ENCODE peak calls at places on chromosomes 13 and 19, in six cellular contexts. F, X, K, Y, D and T are unnamed samples.

GRCh38 chr13:50129923-50130685 is 114.9 kb downstream of the KCNRG start:
- DNase-seq in F (no peak), X (no peak), K (no peak), Y (no peak), D (no peak), T (no peak)

GRCh38 chr19:38073806-38074685 is 150.0 kb downstream of the DPF1 start:
- DNase-seq in F (no peak), X (no peak), K (peak), Y (peak), D (no peak), T (no peak)

GRCh38 chr13:97222934-97223710 is 989 bp downstream of the MBNL2 start:
- DNase-seq in F (no peak), X (no peak), K (no peak), Y (no peak), D (no peak), T (no peak)

GRCh38 chr19:10977773-10978155 is 16.9 kb downstream of the SMARCA4 start:
- DNase-seq in F (no peak), X (no peak), K (no peak), Y (no peak), D (no peak), T (no peak)

GRCh38 chr19:42563352-42564210 is 31.1 kb downstream of the CEACAM8 start:
- DNase-seq in F (peak), X (peak), K (peak), Y (no peak), D (no peak), T (no peak)

GRCh38 chr13:111424134-111424533 is 103.7 kb downstream of the TEX29 start:
- DNase-seq in F (no peak), X (peak), K (no peak), Y (no peak), D (no peak), T (no peak)

GRCh38 chr19:13963603-13964105 is 11.3 kb downstream of the DCAF15 start:
- DNase-seq in F (no peak), X (no peak), K (no peak), Y (no peak), D (no peak), T (no peak)

GRCh38 chr19:51687791-51688664 is 5.1 kb upstream of the SPACA6 start:
- DNase-seq in F (no peak), X (peak), K (no peak), Y (no peak), D (no peak), T (no peak)

GRCh38 chr13:112696869-112697465 is 7.1 kb downstream of the ATP11A start:
- DNase-seq in F (no peak), X (no peak), K (no peak), Y (no peak), D (no peak), T (no peak)

GRCh38 chr19:4094761-4095487 is 28.2 kb upstream of the ZBTB7A start:
- DNase-seq in F (no peak), X (no peak), K (no peak), Y (no peak), D (no peak), T (no peak)

GRCh38 chr19:10516671-10517286 is 468 bp downstream of the S1PR5 start:
- DNase-seq in F (no peak), X (no peak), K (no peak), Y (no peak), D (no peak), T (no peak)

GRCh38 chr13:27810461-27810860 is 18.2 kb downstream of the GSX1 start:
- DNase-seq in F (no peak), X (no peak), K (no peak), Y (no peak), D (no peak), T (no peak)

GRCh38 chr19:3732108-3732507 is 23.9 kb downstream of the TJP3 start:
- DNase-seq in F (no peak), X (no peak), K (no peak), Y (no peak), D (no peak), T (no peak)

GRCh38 chr19:56253737-56254136 is 18.8 kb upstream of the EDDM13 start:
- DNase-seq in F (peak), X (peak), K (peak), Y (no peak), D (no peak), T (no peak)

GRCh38 chr13:88979465-88980180 is 1308.5 kb downstream of the SLITRK5 start:
- DNase-seq in F (no peak), X (no peak), K (no peak), Y (no peak), D (no peak), T (no peak)

GRCh38 chr13:46321494-46322225 is 65.4 kb downstream of the RUBCNL start:
- DNase-seq in F (peak), X (peak), K (peak), Y (peak), D (peak), T (peak)

GRCh38 chr13:33262069-33262487 is 23.5 kb downstream of the STARD13 start:
- DNase-seq in F (no peak), X (no peak), K (peak), Y (no peak), D (no peak), T (no peak)

GRCh38 chr13:109412232-109412935 is 374.0 kb downstream of the IRS2 start:
- DNase-seq in F (no peak), X (no peak), K (no peak), Y (peak), D (no peak), T (no peak)

GRCh38 chr13:110398564-110399507 is 91.8 kb downstream of the COL4A2 start:
- DNase-seq in F (no peak), X (no peak), K (no peak), Y (no peak), D (no peak), T (no peak)

GRCh38 chr19:42313096-42313839 is at the start of gene TMEM145:
- DNase-seq in F (peak), X (peak), K (no peak), Y (no peak), D (no peak), T (peak)

GRCh38 chr19:35346193-35347052 is 1.3 kb upstream of the FFAR1 start:
- DNase-seq in F (peak), X (peak), K (peak), Y (no peak), D (peak), T (peak)

GRCh38 chr13:95343944-95344343 is 42.7 kb upstream of the ABCC4 start:
- DNase-seq in F (no peak), X (no peak), K (no peak), Y (no peak), D (no peak), T (no peak)

GRCh38 chr13:74770361-74770760 is 636.2 kb upstream of the KLF12 start:
- DNase-seq in F (no peak), X (no peak), K (no peak), Y (no peak), D (no peak), T (no peak)

GRCh38 chr13:99971576-99972189 is at the start of gene ZIC5:
- DNase-seq in F (no peak), X (no peak), K (no peak), Y (peak), D (no peak), T (no peak)

GRCh38 chr19:2333027-2333806 is 4.7 kb downstream of the SPPL2B start:
- DNase-seq in F (no peak), X (no peak), K (no peak), Y (no peak), D (no peak), T (no peak)

GRCh38 chr13:99301056-99301838 is 6.0 kb downstream of the GPR183 start:
- DNase-seq in F (no peak), X (no peak), K (no peak), Y (no peak), D (no peak), T (no peak)

GRCh38 chr13:99577934-99578917 is 77.0 kb downstream of the TM9SF2 start:
- DNase-seq in F (no peak), X (peak), K (peak), Y (no peak), D (no peak), T (no peak)

GRCh38 chr19:10884273-10884672 is 12.9 kb downstream of the CARM1 start:
- DNase-seq in F (no peak), X (peak), K (no peak), Y (no peak), D (no peak), T (no peak)

GRCh38 chr13:99556867-99557443 is 55.7 kb downstream of the TM9SF2 start:
- DNase-seq in F (no peak), X (no peak), K (no peak), Y (no peak), D (no peak), T (no peak)

GRCh38 chr19:9986787-9987281 is 23.5 kb downstream of the COL5A3 start:
- DNase-seq in F (no peak), X (no peak), K (no peak), Y (no peak), D (no peak), T (no peak)

GRCh38 chr13:105587786-105588185 is 947.7 kb downstream of the EFNB2 start:
- DNase-seq in F (no peak), X (no peak), K (no peak), Y (no peak), D (no peak), T (no peak)

GRCh38 chr13:50390503-50391248 is 375.4 kb downstream of the KCNRG start:
- DNase-seq in F (no peak), X (no peak), K (no peak), Y (no peak), D (no peak), T (no peak)

GRCh38 chr19:29255912-29256311 is 43.0 kb upstream of the UQCRFS1 start:
- DNase-seq in F (no peak), X (no peak), K (no peak), Y (no peak), D (no peak), T (no peak)

DNA sequence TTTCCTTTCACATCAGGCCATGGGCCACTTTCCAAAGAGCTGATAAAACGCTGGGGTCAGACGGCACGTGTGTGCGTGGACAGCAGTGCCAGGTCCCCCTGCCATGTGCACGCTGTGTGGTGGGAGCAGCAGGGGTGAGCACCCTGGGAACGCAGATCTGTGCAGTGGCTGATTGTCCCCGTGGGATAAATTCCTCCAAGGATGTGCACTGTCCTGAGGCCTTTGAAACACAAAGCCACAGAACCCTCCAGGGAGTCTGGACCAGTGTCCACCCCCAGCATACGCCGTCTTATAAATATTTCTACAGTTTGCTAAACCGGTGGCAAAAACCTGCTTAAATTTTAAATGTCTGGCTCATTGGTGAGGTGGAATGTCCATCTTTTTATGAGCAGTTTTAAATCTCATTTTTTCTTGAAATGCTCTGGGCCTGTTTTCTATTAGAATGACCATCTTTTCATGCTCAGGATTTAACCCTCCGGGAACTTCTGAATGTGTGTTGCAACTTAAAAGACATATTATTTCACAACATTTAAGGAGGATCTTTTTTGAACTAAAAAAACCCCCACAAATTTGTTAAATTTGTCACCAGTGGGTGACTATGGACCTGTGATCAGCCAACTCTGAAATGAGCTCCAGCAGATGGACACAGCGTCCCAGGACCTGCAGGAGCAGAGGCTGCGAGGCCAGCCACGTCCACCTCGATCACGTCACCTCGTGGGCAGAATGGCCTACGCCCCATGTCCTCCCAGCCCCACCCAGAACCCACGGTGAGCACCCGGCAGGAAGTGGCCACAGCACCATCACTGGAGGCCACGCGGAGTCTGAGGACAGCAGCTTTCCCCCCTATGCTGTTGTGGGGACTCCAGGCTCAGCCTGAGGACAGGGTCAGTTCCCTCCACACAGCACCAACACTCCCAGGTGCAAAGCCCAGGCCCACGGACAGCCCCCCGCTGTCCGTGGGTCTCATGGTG is 68.6 kb downstream of the RASA3 start:
- DNase-seq in F (no peak), X (peak), K (no peak), Y (no peak), D (no peak), T (no peak)
- TF ChIP-seq POLR2AphosphoS5 in F (no peak), X (no peak), K (no peak), Y (no peak), D (no peak), T (peak)

GRCh38 chr19:12628040-12629022 is 17.6 kb downstream of the ZNF791 start:
- DNase-seq in F (no peak), X (no peak), K (no peak), Y (no peak), D (no peak), T (no peak)
- TF ChIP-seq TAF1 in F (no peak), X (no peak), K (no peak), Y (no peak), D (no peak), T (no peak)

GRCh38 chr19:48877900-48878218 is 5.6 kb downstream of the PPP1R15A start:
- DNase-seq in F (no peak), X (peak), K (no peak), Y (no peak), D (no peak), T (no peak)

GRCh38 chr19:48878219-48879024 is 6.2 kb downstream of the PPP1R15A start:
- DNase-seq in F (no peak), X (peak), K (no peak), Y (no peak), D (no peak), T (no peak)

GRCh38 chr19:48879025-48879572 is 6.9 kb downstream of the PPP1R15A start:
- DNase-seq in F (no peak), X (no peak), K (no peak), Y (no peak), D (no peak), T (no peak)

GRCh38 chr19:48881741-48882657 is 9.8 kb downstream of the PPP1R15A start:
- DNase-seq in F (no peak), X (peak), K (no peak), Y (peak), D (no peak), T (no peak)
- TF ChIP-seq POLR2A in F (no peak), X (no peak), K (peak), Y (no peak), D (peak), T (no peak)

DNA sequence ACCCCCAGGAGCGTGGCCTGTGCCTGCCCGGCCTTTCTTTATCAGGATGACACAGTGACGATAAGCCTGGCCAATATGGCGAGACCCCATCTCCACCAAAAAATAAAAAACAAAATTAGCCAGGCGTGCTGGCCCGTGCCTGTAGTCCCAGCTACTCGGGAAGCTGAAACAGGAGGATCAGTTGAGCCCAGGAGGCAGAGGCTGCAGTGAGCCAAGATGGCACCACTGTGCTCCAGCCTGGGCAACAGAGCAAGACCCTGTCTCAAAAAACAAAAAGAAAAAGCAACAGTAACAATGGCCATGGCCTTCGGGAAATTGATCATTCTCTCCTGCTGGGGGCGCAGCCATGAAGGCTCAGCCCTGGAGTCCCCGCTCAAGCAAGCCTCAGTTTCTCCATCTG is 11.1 kb downstream of the PEX11G start:
- DNase-seq in F (no peak), X (no peak), K (no peak), Y (no peak), D (no peak), T (no peak)
- TF ChIP-seq POLR2AphosphoS5 in F (no peak), X (no peak), K (no peak), Y (no peak), D (no peak), T (no peak)

GRCh38 chr19:6232567-6232966 is 47.2 kb downstream of the MLLT1 start:
- DNase-seq in F (no peak), X (no peak), K (no peak), Y (no peak), D (no peak), T (no peak)
- TF ChIP-seq TAF1 in F (no peak), X (no peak), K (no peak), Y (no peak), D (no peak), T (no peak)

GRCh38 chr19:12564016-12564664 is 12.9 kb upstream of the ZNF564 start:
- DNase-seq in F (peak), X (peak), K (peak), Y (peak), D (peak), T (peak)
- TF ChIP-seq POLR2A in F (no peak), X (no peak), K (no peak), Y (no peak), D (no peak), T (no peak)

DNA sequence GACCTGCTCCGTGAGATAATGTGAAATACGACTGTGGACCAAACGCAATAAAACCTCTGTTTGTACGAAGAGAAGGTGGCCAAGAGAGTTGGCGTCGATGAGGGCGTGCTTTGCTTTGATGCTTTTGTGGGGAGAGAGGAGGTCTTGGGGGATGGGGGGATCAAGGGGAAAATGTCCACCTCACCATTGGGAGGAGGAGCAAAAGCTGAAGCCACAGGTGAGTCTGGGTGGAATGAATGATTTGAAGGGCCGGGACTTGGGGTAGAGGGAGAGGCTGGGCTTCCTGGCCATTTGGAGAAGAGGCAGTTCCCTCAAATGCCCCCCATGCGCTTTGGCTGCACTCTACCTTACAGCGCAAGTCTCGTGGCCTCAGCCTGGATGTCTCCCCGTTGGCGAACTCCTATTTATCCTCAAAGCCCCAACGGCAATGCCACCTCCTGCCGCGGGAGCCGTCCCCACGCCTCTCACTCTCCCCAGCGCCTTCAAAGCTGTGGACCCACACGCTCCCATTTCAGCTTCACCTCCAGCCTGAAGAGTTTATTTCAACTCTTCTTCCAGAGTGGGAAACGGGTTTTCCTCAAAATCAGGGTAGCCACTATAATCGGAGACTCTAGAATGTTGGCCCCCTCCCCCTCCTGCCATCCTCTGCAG is 787 bp upstream of the ABCA7 start:
- DNase-seq in F (no peak), X (no peak), K (no peak), Y (no peak), D (no peak), T (no peak)
- TF ChIP-seq POLR2AphosphoS5 in F (no peak), X (no peak), K (no peak), Y (peak), D (peak), T (peak)

GRCh38 chr19:45879971-45880370 is 6.0 kb downstream of the IRF2BP1 start:
- DNase-seq in F (no peak), X (no peak), K (no peak), Y (no peak), D (no peak), T (no peak)
- TF ChIP-seq TAF1 in F (no peak), X (no peak), K (no peak), Y (no peak), D (no peak), T (no peak)

GRCh38 chr19:16679811-16680210 is 18.9 kb downstream of the TMEM38A start:
- DNase-seq in F (no peak), X (no peak), K (no peak), Y (no peak), D (no peak), T (no peak)
- TF ChIP-seq POLR2A in F (no peak), X (no peak), K (no peak), Y (no peak), D (no peak), T (no peak)